ENCODE peak calls at places on chromosome 20, in four cellular contexts. F is B cell, Z is GM13976, M is left ventricle myocardium inferior. A is an unnamed sample.

GRCh38 chr20:32333181-32333987 is 24.7 kb upstream of the ASXL1 start:
- DNase-seq in M (no peak), F (no peak), Z (peak), A (no peak)

GRCh38 chr20:23132293-23132929 is 46.3 kb upstream of the CD93 start:
- DNase-seq in Z (no peak), M (no peak), F (no peak), A (no peak)

GRCh38 chr20:62405108-62405980 is 1.7 kb downstream of the CABLES2 start:
- DNase-seq in M (peak), F (no peak), Z (no peak), A (no peak)

GRCh38 chr20:61805781-61806180 is 259.9 kb downstream of the TAF4 start:
- DNase-seq in F (no peak), M (no peak), Z (no peak), A (no peak)

GRCh38 chr20:35005463-35005961 is 49.8 kb downstream of the MYH7B start:
- DNase-seq in Z (no peak), M (no peak), F (no peak), A (no peak)

GRCh38 chr20:5710551-5710950 is 39.6 kb upstream of the SHLD1 start:
- DNase-seq in M (no peak), Z (no peak), F (no peak), A (no peak)

GRCh38 chr20:2688041-2688591 is 4.5 kb upstream of the EBF4 start:
- DNase-seq in M (peak), F (no peak), Z (peak), A (no peak)

GRCh38 chr20:24138951-24139350 is 150.4 kb upstream of the GGTLC1 start:
- DNase-seq in F (no peak), M (no peak), Z (no peak), A (no peak)

GRCh38 chr20:18284805-18285533 is 3.4 kb upstream of the ZNF133 start:
- DNase-seq in Z (no peak), M (no peak), F (no peak), A (no peak)

GRCh38 chr20:43686820-43687219 is 19.9 kb downstream of the MYBL2 start:
- DNase-seq in M (no peak), F (no peak), Z (no peak), A (no peak)

GRCh38 chr20:31670371-31671228 is 32.9 kb downstream of the COX4I2 start:
- DNase-seq in M (peak), Z (no peak), F (no peak), A (no peak)

GRCh38 chr20:1897965-1898464 is 2.8 kb downstream of the SIRPA start:
- DNase-seq in M (no peak), Z (peak), F (peak), A (no peak)

GRCh38 chr20:25116746-25117457 is 35.0 kb upstream of the VSX1 start:
- DNase-seq in M (no peak), F (no peak), Z (no peak), A (no peak)

GRCh38 chr20:35342154-35342769 is 50.0 kb upstream of the FAM83C start:
- DNase-seq in M (no peak), Z (no peak), F (no peak), A (no peak)

GRCh38 chr20:48257833-48258232 is 472.6 kb upstream of the SULF2 start:
- DNase-seq in F (no peak), M (no peak), Z (no peak), A (no peak)

GRCh38 chr20:52219441-52219840 is 27.9 kb upstream of the ZFP64 start:
- DNase-seq in F (no peak), Z (peak), M (no peak), A (no peak)

GRCh38 chr20:41905186-41905585 is 287.0 kb upstream of the CHD6 start:
- DNase-seq in Z (no peak), M (no peak), F (no peak), A (no peak)

GRCh38 chr20:62191781-62192559 is 9.1 kb downstream of the MTG2 start:
- DNase-seq in F (no peak), M (no peak), Z (no peak), A (no peak)

GRCh38 chr20:51636123-51636522 is 93.6 kb upstream of the NFATC2 start:
- DNase-seq in Z (no peak), M (no peak), F (no peak), A (no peak)

GRCh38 chr20:24672181-24672880 is 202.9 kb downstream of the SYNDIG1 start:
- DNase-seq in F (no peak), Z (no peak), M (no peak), A (peak)

GRCh38 chr20:14234666-14235295 is 102.6 kb downstream of the FLRT3 start:
- DNase-seq in F (no peak), M (no peak), Z (no peak), A (no peak)

GRCh38 chr20:31713312-31714049 is 9.2 kb downstream of the BCL2L1 start:
- DNase-seq in M (peak), Z (no peak), F (no peak), A (peak)

GRCh38 chr20:53677447-53678314 is 84.0 kb upstream of the ZNF217 start:
- DNase-seq in F (no peak), Z (no peak), M (peak), A (no peak)

DNA sequence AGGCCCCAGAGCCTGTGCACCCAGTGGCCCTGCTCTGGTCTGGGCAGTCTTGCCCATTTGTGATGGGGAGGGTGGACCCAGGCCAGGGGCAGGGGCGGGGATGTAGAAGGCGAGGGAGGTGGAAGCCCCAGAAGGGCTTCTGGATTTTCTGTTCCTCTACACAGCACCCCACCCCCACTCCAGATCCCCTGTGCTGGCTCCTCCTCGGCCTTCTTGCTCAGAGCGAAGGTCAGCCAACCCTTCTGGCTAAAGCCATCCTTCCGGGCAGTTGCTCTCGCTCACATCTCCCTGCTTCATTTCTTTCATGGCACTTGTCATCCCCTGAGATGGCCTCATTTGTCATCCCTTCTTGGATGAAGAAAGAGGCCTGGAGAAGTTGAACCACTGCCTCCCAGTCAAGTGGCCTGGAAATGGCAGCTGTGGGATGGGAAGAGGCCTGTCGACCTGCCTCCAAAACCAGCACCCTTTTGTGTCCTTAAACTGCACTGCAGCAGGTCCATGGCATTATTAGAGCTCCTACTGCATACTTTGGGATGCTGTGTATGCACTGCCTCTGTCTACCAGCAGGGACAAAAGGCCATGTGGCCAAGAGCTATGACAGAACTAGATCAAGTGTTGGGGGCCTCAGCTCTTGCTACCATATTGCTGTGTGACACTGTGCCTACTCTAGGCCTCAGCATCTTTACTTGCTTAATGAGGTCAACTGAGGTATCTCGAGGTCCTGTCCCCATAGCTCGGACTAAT is 19.9 kb downstream of the PEDS1 start:
- DNase-seq in Z (no peak), M (no peak), F (no peak), A (no peak)
- TF ChIP-seq CTCF in Z (no peak), M (peak), F (no peak), A (no peak)

DNA sequence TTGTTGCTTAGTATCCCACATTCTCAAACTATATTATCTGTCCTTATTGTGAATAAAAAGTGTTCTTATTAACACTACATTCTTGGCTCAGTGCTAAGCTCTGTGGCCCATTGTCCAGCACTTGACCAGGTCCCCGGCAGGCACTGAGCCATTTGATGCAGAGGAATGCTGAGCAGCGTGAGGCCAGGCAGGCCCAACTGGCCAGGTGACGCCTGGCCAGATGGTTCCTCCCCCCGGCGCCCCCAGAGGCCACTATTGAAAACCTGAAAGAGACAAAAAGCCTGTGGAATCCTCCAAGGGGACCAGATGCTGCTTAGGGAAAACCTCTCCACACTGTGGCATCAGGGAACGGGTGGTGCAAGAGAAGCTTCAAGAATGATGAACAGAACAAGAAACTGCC is 597.5 kb upstream of the JAG1 start:
- DNase-seq in M (no peak), F (no peak), Z (no peak), A (no peak)
- TF ChIP-seq CTCF in M (no peak), F (no peak), Z (no peak), A (peak)

GRCh38 chr20:432677-433299 is 24.7 kb downstream of the RBCK1 start:
- DNase-seq in F (no peak), Z (no peak), M (no peak), A (no peak)
- TF ChIP-seq CTCF in F (no peak), Z (no peak), M (no peak), A (no peak)

DNA sequence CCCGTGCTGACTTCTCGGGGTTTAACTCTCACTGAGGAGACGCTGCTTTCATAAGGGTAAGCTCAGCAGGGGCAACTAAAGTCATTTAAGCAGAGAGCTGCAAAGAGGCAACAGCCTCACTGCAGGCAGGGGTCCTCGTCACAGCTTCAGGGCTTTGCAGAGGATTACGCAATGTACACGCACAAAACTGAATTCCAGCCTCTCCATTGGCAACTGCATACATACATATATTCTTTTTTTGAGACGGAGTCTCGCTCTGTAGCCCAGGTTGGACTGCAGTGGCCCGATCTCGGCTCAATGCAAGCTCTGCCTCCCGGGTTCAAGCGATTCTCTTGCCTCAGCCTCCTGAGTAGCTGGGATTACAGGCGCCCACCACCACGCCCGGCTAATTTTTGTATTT is 2.4 kb downstream of the GMEB2 start:
- DNase-seq in Z (no peak), M (no peak), F (no peak), A (no peak)
- TF ChIP-seq CTCF in Z (no peak), M (no peak), F (no peak), A (no peak)

DNA sequence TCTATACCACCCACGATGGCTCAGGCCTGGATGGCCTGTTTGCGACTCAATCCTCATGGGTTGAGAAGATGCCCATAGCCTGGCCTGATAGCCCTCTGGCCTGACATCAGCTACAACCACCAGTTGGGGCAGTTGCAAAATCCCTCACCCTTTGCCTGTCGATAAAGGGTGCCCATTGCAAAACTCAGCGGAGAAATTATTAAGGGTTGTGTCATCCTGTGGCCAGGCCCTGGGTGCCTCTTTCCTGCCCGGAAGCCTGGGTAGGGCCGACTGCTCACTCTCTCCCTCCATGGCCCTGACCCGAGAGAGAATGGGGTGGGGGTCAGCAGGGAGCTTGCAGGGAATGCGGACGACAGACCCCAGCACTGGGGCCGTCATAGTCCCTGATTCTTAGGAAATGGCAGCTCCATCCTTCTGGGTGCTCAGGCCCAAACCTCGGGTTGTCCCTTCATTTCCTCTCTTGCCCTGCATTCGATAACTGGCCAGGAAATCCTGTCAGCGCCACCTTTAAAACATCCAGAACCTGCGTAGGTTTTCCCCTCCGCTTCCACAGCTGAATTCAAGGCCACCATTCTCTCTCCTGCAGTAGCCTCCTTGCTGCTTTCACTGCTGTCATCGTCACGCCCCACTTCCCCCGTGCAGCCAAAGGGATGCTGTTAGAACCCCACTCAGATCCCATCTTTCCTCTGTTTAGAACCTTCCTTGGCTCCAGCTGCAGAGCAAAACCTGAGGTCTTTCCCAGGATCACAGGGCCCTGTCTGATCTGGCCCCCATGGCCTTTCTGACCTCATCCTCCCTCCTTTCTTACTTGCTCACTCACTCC is 31.1 kb downstream of the CEBPB start:
- DNase-seq in Z (no peak), F (no peak), M (peak), A (no peak)
- TF ChIP-seq CTCF in Z (no peak), F (no peak), M (no peak), A (no peak)